ENCODE peak calls at places on chromosomes 6 and 20, in five cellular contexts. One of them, this sample, is unnamed.
A peak's percentile ranks its signal among the peaks of the same experiment; 100 is the strongest.

GRCh38 chr6:95203153-95203754 is 374.1 kb upstream of the MANEA start:
- DNase-seq in tibial artery: no peak
- DNase-seq in spleen: no peak
- DNase-seq in H9: no peak
- DNase-seq in epithelial cell of esophagus: peak; percentile 65
- DNase-seq in this sample: peak; percentile 33

GRCh38 chr6:158060447-158061360 is 79.0 kb downstream of the SYNJ2 start:
- DNase-seq in tibial artery: peak; percentile 88
- DNase-seq in spleen: peak; percentile 73
- DNase-seq in H9: no peak
- DNase-seq in epithelial cell of esophagus: peak; percentile 93
- DNase-seq in this sample: no peak

GRCh38 chr6:11354019-11354418 is 121.6 kb upstream of the NEDD9 start:
- DNase-seq in tibial artery: peak; percentile 70
- DNase-seq in spleen: no peak
- DNase-seq in H9: no peak
- DNase-seq in epithelial cell of esophagus: peak; percentile 81
- DNase-seq in this sample: no peak

GRCh38 chr20:400451-401275 is 7.4 kb upstream of the RBCK1 start:
- DNase-seq in tibial artery: no peak
- DNase-seq in spleen: peak; percentile 17
- DNase-seq in H9: no peak
- DNase-seq in epithelial cell of esophagus: peak; percentile 37
- DNase-seq in this sample: no peak

GRCh38 chr6:37362101-37362823 is 8.5 kb downstream of the RNF8 start:
- DNase-seq in tibial artery: no peak
- DNase-seq in spleen: no peak
- DNase-seq in H9: no peak
- DNase-seq in epithelial cell of esophagus: no peak
- DNase-seq in this sample: no peak

GRCh38 chr20:63094767-63095499 is 88.2 kb upstream of the BHLHE23 start:
- DNase-seq in tibial artery: no peak
- DNase-seq in spleen: peak; percentile 44
- DNase-seq in H9: peak; percentile 17
- DNase-seq in epithelial cell of esophagus: no peak
- DNase-seq in this sample: peak; percentile 21

GRCh38 chr20:59051666-59052065 is 9.1 kb upstream of the PRELID3B start:
- DNase-seq in tibial artery: no peak
- DNase-seq in spleen: no peak
- DNase-seq in H9: no peak
- DNase-seq in epithelial cell of esophagus: no peak
- DNase-seq in this sample: peak; percentile 28

GRCh38 chr6:157527471-157527907 is 146.5 kb downstream of the ZDHHC14 start:
- DNase-seq in tibial artery: peak; percentile 61
- DNase-seq in spleen: no peak
- DNase-seq in H9: no peak
- DNase-seq in epithelial cell of esophagus: no peak
- DNase-seq in this sample: no peak

GRCh38 chr6:157106487-157106886 is 216.8 kb downstream of the TMEM242 start:
- DNase-seq in tibial artery: no peak
- DNase-seq in spleen: no peak
- DNase-seq in H9: no peak
- DNase-seq in epithelial cell of esophagus: peak; percentile 89
- DNase-seq in this sample: no peak

GRCh38 chr6:169816054-169816453 is 64.6 kb downstream of the ERMARD start:
- DNase-seq in tibial artery: no peak
- DNase-seq in spleen: no peak
- DNase-seq in H9: no peak
- DNase-seq in epithelial cell of esophagus: no peak
- DNase-seq in this sample: no peak

GRCh38 chr6:38495922-38496635 is 143.7 kb downstream of the BTBD9 start:
- DNase-seq in tibial artery: no peak
- DNase-seq in spleen: no peak
- DNase-seq in H9: no peak
- DNase-seq in epithelial cell of esophagus: no peak
- DNase-seq in this sample: no peak

GRCh38 chr20:37921341-37921929 is 18.5 kb downstream of the VSTM2L start:
- DNase-seq in tibial artery: no peak
- DNase-seq in spleen: no peak
- DNase-seq in H9: no peak
- DNase-seq in epithelial cell of esophagus: no peak
- DNase-seq in this sample: no peak

GRCh38 chr6:49423817-49424216 is 39.2 kb downstream of the MMUT start:
- DNase-seq in tibial artery: no peak
- DNase-seq in spleen: no peak
- DNase-seq in H9: no peak
- DNase-seq in epithelial cell of esophagus: peak; percentile 40
- DNase-seq in this sample: no peak

GRCh38 chr6:113281014-113281810 is 575.9 kb upstream of the MARCKS start:
- DNase-seq in tibial artery: no peak
- DNase-seq in spleen: no peak
- DNase-seq in H9: no peak
- DNase-seq in epithelial cell of esophagus: no peak
- DNase-seq in this sample: no peak

GRCh38 chr20:49924247-49924646 is 8.9 kb upstream of the SPATA2 start:
- DNase-seq in tibial artery: no peak
- DNase-seq in spleen: no peak
- DNase-seq in H9: no peak
- DNase-seq in epithelial cell of esophagus: no peak
- DNase-seq in this sample: no peak

GRCh38 chr6:42507195-42507594 is 55.5 kb upstream of the TRERF1 start:
- DNase-seq in tibial artery: no peak
- DNase-seq in spleen: no peak
- DNase-seq in H9: no peak
- DNase-seq in epithelial cell of esophagus: no peak
- DNase-seq in this sample: no peak

GRCh38 chr6:139979021-139979721 is 604.7 kb upstream of the CITED2 start:
- DNase-seq in tibial artery: no peak
- DNase-seq in spleen: no peak
- DNase-seq in H9: no peak
- DNase-seq in epithelial cell of esophagus: no peak
- DNase-seq in this sample: no peak

GRCh38 chr20:12570371-12570770 is 438.4 kb upstream of the SPTLC3 start:
- DNase-seq in tibial artery: no peak
- DNase-seq in spleen: no peak
- DNase-seq in H9: peak; percentile 81
- DNase-seq in epithelial cell of esophagus: peak; percentile 51
- DNase-seq in this sample: peak; percentile 64

GRCh38 chr6:29537714-29538403 is 21.7 kb downstream of the UBD start:
- DNase-seq in tibial artery: no peak
- DNase-seq in spleen: no peak
- DNase-seq in H9: no peak
- DNase-seq in epithelial cell of esophagus: no peak
- DNase-seq in this sample: no peak

GRCh38 chr20:13166006-13166405 is 55.1 kb upstream of the ISM1 start:
- DNase-seq in tibial artery: no peak
- DNase-seq in spleen: no peak
- DNase-seq in H9: no peak
- DNase-seq in epithelial cell of esophagus: no peak
- DNase-seq in this sample: no peak

GRCh38 chr20:41956316-41957050 is 338.3 kb upstream of the CHD6 start:
- DNase-seq in tibial artery: no peak
- DNase-seq in spleen: no peak
- DNase-seq in H9: peak; percentile 39
- DNase-seq in epithelial cell of esophagus: no peak
- DNase-seq in this sample: peak; percentile 36

GRCh38 chr6:8085053-8085511 is 17.3 kb downstream of the EEF1E1 start:
- DNase-seq in tibial artery: peak; percentile 51
- DNase-seq in spleen: no peak
- DNase-seq in H9: no peak
- DNase-seq in epithelial cell of esophagus: peak; percentile 94
- DNase-seq in this sample: no peak

GRCh38 chr20:50312682-50313187 is 122.1 kb downstream of the CEBPB start:
- DNase-seq in tibial artery: peak; percentile 79
- DNase-seq in spleen: no peak
- DNase-seq in H9: no peak
- DNase-seq in epithelial cell of esophagus: peak; percentile 83
- DNase-seq in this sample: no peak

GRCh38 chr6:38184780-38185080 is 365.2 kb downstream of the ZFAND3 start:
- DNase-seq in tibial artery: no peak
- DNase-seq in spleen: peak; percentile 35
- DNase-seq in H9: no peak
- DNase-seq in epithelial cell of esophagus: no peak
- DNase-seq in this sample: no peak

GRCh38 chr20:33482581-33482980 is 7.3 kb upstream of the CBFA2T2 start:
- DNase-seq in tibial artery: no peak
- DNase-seq in spleen: peak; percentile 30
- DNase-seq in H9: no peak
- DNase-seq in epithelial cell of esophagus: no peak
- DNase-seq in this sample: no peak

GRCh38 chr6:168395983-168396382 is 45.0 kb upstream of the SMOC2 start:
- DNase-seq in tibial artery: no peak
- DNase-seq in spleen: no peak
- DNase-seq in H9: no peak
- DNase-seq in epithelial cell of esophagus: no peak
- DNase-seq in this sample: no peak

GRCh38 chr6:142448091-142448729 is 146.4 kb downstream of the ADGRG6 start:
- DNase-seq in tibial artery: no peak
- DNase-seq in spleen: no peak
- DNase-seq in H9: no peak
- DNase-seq in epithelial cell of esophagus: no peak
- DNase-seq in this sample: no peak

GRCh38 chr20:21496452-21496851 is 17.4 kb downstream of the NKX2-2 start:
- DNase-seq in tibial artery: no peak
- DNase-seq in spleen: no peak
- DNase-seq in H9: no peak
- DNase-seq in epithelial cell of esophagus: peak; percentile 88
- DNase-seq in this sample: no peak

GRCh38 chr6:159125977-159126376 is 43.2 kb upstream of the FNDC1 start:
- DNase-seq in tibial artery: no peak
- DNase-seq in spleen: no peak
- DNase-seq in H9: no peak
- DNase-seq in epithelial cell of esophagus: no peak
- DNase-seq in this sample: peak; percentile 64

GRCh38 chr6:4848382-4849068 is 72.3 kb downstream of the CDYL start:
- DNase-seq in tibial artery: no peak
- DNase-seq in spleen: no peak
- DNase-seq in H9: peak; percentile 55
- DNase-seq in epithelial cell of esophagus: no peak
- DNase-seq in this sample: peak; percentile 55
- TF ChIP-seq CTCF in tibial artery: peak; percentile 13
- TF ChIP-seq CTCF in spleen: no peak
- TF ChIP-seq CTCF in H9: peak; percentile 73
- TF ChIP-seq CTCF in epithelial cell of esophagus: no peak
- TF ChIP-seq CTCF in this sample: peak; percentile 29

DNA sequence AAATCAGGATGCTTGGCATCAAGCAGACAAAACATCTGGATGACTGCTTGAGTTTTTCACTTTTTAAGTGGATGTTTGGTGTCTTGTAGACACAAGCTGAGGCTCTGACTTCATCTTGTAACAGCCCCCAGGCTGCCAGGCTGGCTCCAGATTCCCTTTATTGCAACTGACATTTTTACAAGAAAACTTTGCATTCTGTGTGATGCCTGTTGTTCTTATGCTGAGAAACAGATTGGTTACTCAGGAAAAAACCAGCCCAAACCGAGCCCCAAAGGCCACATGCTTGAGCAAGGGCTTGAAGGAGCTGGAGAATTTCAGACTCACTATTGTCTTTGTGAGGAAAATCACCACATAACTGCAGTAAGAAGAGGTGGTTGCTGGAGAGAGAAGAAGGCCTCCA is 98.4 kb upstream of the PREP start:
- DNase-seq in tibial artery: no peak
- DNase-seq in spleen: no peak
- DNase-seq in H9: no peak
- DNase-seq in epithelial cell of esophagus: no peak
- DNase-seq in this sample: no peak
- TF ChIP-seq CTCF in tibial artery: no peak
- TF ChIP-seq CTCF in spleen: no peak
- TF ChIP-seq CTCF in H9: no peak
- TF ChIP-seq CTCF in epithelial cell of esophagus: no peak
- TF ChIP-seq CTCF in this sample: no peak

DNA sequence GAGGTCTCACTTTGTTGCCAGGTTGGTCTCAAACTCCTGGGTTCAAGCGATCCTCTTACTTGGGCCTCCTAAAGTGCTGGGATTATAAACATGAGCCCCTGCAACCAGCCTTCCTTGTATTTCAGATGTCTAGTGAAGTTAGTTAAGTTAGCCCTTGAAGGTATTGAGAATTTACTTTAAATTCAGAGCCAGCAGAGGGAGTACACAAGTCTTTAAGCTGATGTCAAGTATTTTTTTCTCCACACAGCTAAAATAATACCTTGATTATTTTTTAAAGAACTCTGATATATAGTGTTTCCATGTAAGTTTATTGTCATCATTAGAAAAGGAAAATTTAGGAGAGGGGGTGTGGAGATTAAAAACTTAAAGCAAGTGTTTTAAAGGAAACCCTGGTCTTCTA is 9.8 kb downstream of the FOXO3 start:
- DNase-seq in tibial artery: no peak
- DNase-seq in spleen: no peak
- DNase-seq in H9: no peak
- DNase-seq in epithelial cell of esophagus: no peak
- DNase-seq in this sample: no peak
- TF ChIP-seq CTCF in tibial artery: no peak
- TF ChIP-seq CTCF in spleen: no peak
- TF ChIP-seq CTCF in H9: peak; percentile 30
- TF ChIP-seq CTCF in epithelial cell of esophagus: no peak
- TF ChIP-seq CTCF in this sample: no peak

GRCh38 chr6:133854633-133855598 is 34.0 kb upstream of the TCF21 start:
- DNase-seq in tibial artery: no peak
- DNase-seq in spleen: peak; percentile 65
- DNase-seq in H9: peak; percentile 60
- DNase-seq in epithelial cell of esophagus: no peak
- DNase-seq in this sample: peak; percentile 44
- TF ChIP-seq CTCF in tibial artery: no peak
- TF ChIP-seq CTCF in spleen: no peak
- TF ChIP-seq CTCF in H9: peak; percentile 12
- TF ChIP-seq CTCF in epithelial cell of esophagus: no peak
- TF ChIP-seq CTCF in this sample: no peak